ENCODE peak calls at places on chromosomes 16 and 17, in eight cellular contexts. U is HFF-Myc; A is CD8-positive, alpha-beta T cell; Q is neural progenitor cell; E is GM12878; O is DND-41; T is sigmoid colon; W is epithelial cell of proximal tubule. Y is an unnamed sample.

GRCh38 chr16:11484691-11485258 is 101.9 kb downstream of the LITAF start:
- DNase-seq in T (no peak), A (no peak), O (no peak), U (no peak), Q (no peak), W (no peak), E (no peak), Y (peak)

GRCh38 chr17:42286411-42287295 is 1.6 kb upstream of the STAT5A start:
- DNase-seq in W (no peak), E (no peak), Q (no peak), T (peak), O (no peak), U (no peak), A (no peak), Y (no peak)

GRCh38 chr17:41613277-41614082 is 913 bp upstream of the KRT16 start:
- DNase-seq in W (no peak), E (no peak), Q (no peak), U (no peak), A (no peak), T (peak), O (no peak), Y (no peak)

GRCh38 chr17:71055128-71055527 is 885.8 kb downstream of the KCNJ2 start:
- DNase-seq in U (no peak), E (no peak), Q (no peak), W (no peak), T (no peak), A (no peak), O (no peak), Y (no peak)

GRCh38 chr16:78200623-78201096 is 101.2 kb downstream of the WWOX start:
- DNase-seq in T (no peak), A (no peak), Q (no peak), W (no peak), O (no peak), U (no peak), E (no peak), Y (no peak)

GRCh38 chr17:47076171-47076570 is 97.1 kb upstream of the RPRML start:
- DNase-seq in W (no peak), U (no peak), E (no peak), A (no peak), Q (no peak), O (no peak), T (no peak), Y (peak)

GRCh38 chr16:83854420-83854819 is 44.5 kb upstream of the MLYCD start:
- DNase-seq in U (no peak), A (no peak), T (no peak), W (no peak), O (no peak), E (no peak), Q (no peak), Y (no peak)

GRCh38 chr17:34673995-34674900 is 94.9 kb downstream of the TMEM132E start:
- DNase-seq in U (no peak), W (no peak), A (no peak), T (no peak), Q (no peak), O (no peak), E (no peak), Y (no peak)

GRCh38 chr17:76382803-76383644 is 1.4 kb upstream of the SPHK1 start:
- DNase-seq in W (no peak), T (no peak), O (peak), A (no peak), E (no peak), Q (peak), U (no peak), Y (peak)

GRCh38 chr16:54429029-54429428 is 142.4 kb upstream of the IRX3 start:
- DNase-seq in E (no peak), U (no peak), W (no peak), Q (no peak), O (no peak), A (no peak), T (no peak), Y (no peak)

GRCh38 chr17:13415877-13416416 is 185.8 kb downstream of the HS3ST3A1 start:
- DNase-seq in Q (no peak), U (no peak), W (no peak), E (no peak), A (no peak), O (no peak), T (no peak), Y (peak)

GRCh38 chr16:86088287-86088686 is 189.3 kb downstream of the IRF8 start:
- DNase-seq in O (no peak), W (no peak), T (peak), A (no peak), E (no peak), Q (no peak), U (no peak), Y (no peak)

GRCh38 chr16:58076514-58076913 is 51.0 kb downstream of the MMP15 start:
- DNase-seq in T (no peak), O (no peak), A (no peak), Q (no peak), U (no peak), E (no peak), W (no peak), Y (no peak)

GRCh38 chr16:14310519-14310991 is 239.4 kb downstream of the MRTFB start:
- DNase-seq in U (no peak), T (no peak), E (peak), Q (peak), W (no peak), O (peak), A (no peak), Y (peak)

GRCh38 chr16:84717484-84717883 is 17.7 kb downstream of the USP10 start:
- DNase-seq in U (no peak), O (no peak), T (no peak), E (no peak), A (no peak), Q (no peak), W (no peak), Y (no peak)

GRCh38 chr17:8905256-8905778 is 37.8 kb upstream of the PIK3R6 start:
- DNase-seq in W (no peak), U (no peak), E (no peak), A (no peak), O (no peak), T (no peak), Q (no peak), Y (no peak)

GRCh38 chr16:35295856-35296255 is 1836.4 kb downstream of the TP53TG3F start:
- DNase-seq in T (no peak), O (no peak), A (no peak), E (no peak), W (no peak), Q (no peak), U (no peak), Y (no peak)

GRCh38 chr16:19696312-19696711 is 21.7 kb downstream of the KNOP1 start:
- DNase-seq in U (peak), W (peak), T (peak), Q (no peak), A (no peak), O (peak), E (no peak), Y (peak)

GRCh38 chr16:47037396-47037745 is 63.9 kb upstream of the DNAJA2 start:
- DNase-seq in A (no peak), U (no peak), Q (peak), T (peak), O (peak), E (no peak), W (no peak), Y (peak)

GRCh38 chr16:15608398-15609285 is 34.3 kb downstream of the MARF1 start:
- DNase-seq in E (no peak), Q (no peak), U (no peak), T (no peak), A (no peak), O (no peak), W (no peak), Y (peak)

GRCh38 chr17:9151091-9151490 is 129.8 kb downstream of the NTN1 start:
- DNase-seq in T (no peak), A (no peak), Q (peak), W (no peak), U (no peak), O (no peak), E (no peak), Y (no peak)

GRCh38 chr17:3576970-3577369 is 19.4 kb upstream of the TRPV3 start:
- DNase-seq in E (no peak), Q (no peak), T (no peak), U (no peak), A (no peak), O (no peak), W (no peak), Y (no peak)

GRCh38 chr17:67983289-67983688 is 13.0 kb downstream of the C17orf58 start:
- DNase-seq in A (no peak), O (no peak), Q (no peak), U (no peak), W (no peak), E (no peak), T (no peak), Y (no peak)

GRCh38 chr17:16931318-16932060 is 40.4 kb downstream of the TNFRSF13B start:
- DNase-seq in O (no peak), T (peak), U (no peak), E (no peak), A (no peak), Q (no peak), W (no peak), Y (no peak)

GRCh38 chr17:75908201-75908600 is 3.5 kb upstream of the MRPL38 start:
- DNase-seq in A (no peak), W (no peak), E (no peak), T (no peak), U (no peak), O (no peak), Q (no peak), Y (no peak)

GRCh38 chr17:35947156-35947585 is 3.7 kb upstream of the LYZL6 start:
- DNase-seq in A (peak), U (no peak), W (no peak), Q (peak), E (no peak), O (peak), T (no peak), Y (peak)

GRCh38 chr17:31366088-31366487 is 25.4 kb upstream of the RAB11FIP4 start:
- DNase-seq in Q (no peak), A (no peak), O (no peak), U (no peak), W (no peak), T (no peak), E (no peak), Y (no peak)

GRCh38 chr16:77782694-77783093 is 5.7 kb upstream of the VAT1L start:
- DNase-seq in Q (no peak), U (no peak), A (no peak), T (no peak), O (no peak), W (no peak), E (no peak), Y (peak)

GRCh38 chr17:38916771-38917170 is 8.6 kb upstream of the LASP1NB start:
- DNase-seq in U (no peak), T (peak), O (no peak), E (no peak), W (no peak), A (no peak), Q (no peak), Y (no peak)

GRCh38 chr16:13634921-13635320 is 285.0 kb upstream of the ERCC4 start:
- DNase-seq in A (no peak), T (no peak), Q (no peak), O (no peak), U (no peak), E (no peak), W (peak), Y (no peak)

GRCh38 chr16:27503662-27504061 is 46.1 kb downstream of the GTF3C1 start:
- DNase-seq in T (no peak), E (no peak), Q (no peak), O (no peak), U (no peak), W (no peak), A (no peak), Y (no peak)

GRCh38 chr17:2844386-2844785 is 48.1 kb downstream of the RAP1GAP2 start:
- DNase-seq in T (no peak), A (no peak), U (no peak), Q (peak), O (no peak), W (no peak), E (no peak), Y (no peak)

GRCh38 chr17:38715216-38715943 is 10.3 kb downstream of the MLLT6 start:
- DNase-seq in E (no peak), U (no peak), T (no peak), W (no peak), Q (no peak), O (no peak), A (no peak), Y (no peak)

GRCh38 chr17:83173997-83174858 is 94.8 kb downstream of the METRNL start:
- DNase-seq in Q (peak), A (no peak), W (no peak), T (peak), O (peak), E (no peak), U (peak), Y (peak)

DNA sequence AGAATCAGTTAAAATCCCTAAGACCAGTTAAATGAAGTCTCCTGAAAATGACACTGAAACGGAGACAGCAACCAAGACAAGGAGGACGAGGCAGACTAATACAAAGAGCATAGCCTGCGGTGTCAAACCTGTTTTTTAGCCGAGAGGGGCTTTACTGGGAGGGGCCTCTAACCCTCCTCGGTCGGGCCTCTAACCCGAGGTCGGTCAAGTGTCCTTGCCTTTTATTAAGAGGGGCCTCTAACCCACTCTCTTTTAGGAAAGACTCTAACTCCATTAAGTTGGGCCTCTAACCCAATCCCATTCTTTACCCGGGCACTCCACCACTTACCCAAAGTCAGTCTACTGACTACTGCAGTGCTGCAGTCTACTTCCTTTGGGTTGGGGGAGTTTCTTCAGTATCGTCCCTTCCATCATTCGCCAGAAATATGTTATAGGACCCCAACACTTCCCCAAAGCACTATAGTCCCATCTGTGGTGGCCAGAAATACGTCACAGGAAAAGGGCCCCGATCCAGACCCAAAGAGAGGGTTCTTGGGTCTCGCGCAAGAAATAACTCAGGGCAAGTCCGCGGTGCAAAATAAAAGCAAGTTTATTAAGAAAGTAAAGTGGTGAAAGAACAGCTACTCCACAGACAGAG is 39.2 kb upstream of the ARL4D start:
- DNase-seq in A (no peak), T (no peak), Q (no peak), U (no peak), E (no peak), O (peak), W (no peak), Y (no peak)
- H3K4me3 ChIP-seq in A (peak), T (peak), Q (peak), U (peak), E (peak), O (peak), W (peak), Y (no peak)

GRCh38 chr16:67663151-67663876 is 2.6 kb downstream of the PARD6A start:
- DNase-seq in Q (peak), W (no peak), A (no peak), T (peak), U (no peak), E (no peak), O (peak), Y (no peak)
- TF ChIP-seq CTCF in Q (peak), W (peak), A (no peak), T (no peak), U (peak), E (peak), O (peak), Y (peak)

GRCh38 chr17:57545836-57546305 is 199.2 kb downstream of the CCDC182 start:
- DNase-seq in U (no peak), T (no peak), Q (no peak), O (no peak), W (no peak), E (no peak), A (no peak), Y (no peak)
- H3K4me3 ChIP-seq in U (no peak), T (no peak), Q (no peak), O (no peak), W (no peak), E (no peak), A (no peak), Y (no peak)

DNA sequence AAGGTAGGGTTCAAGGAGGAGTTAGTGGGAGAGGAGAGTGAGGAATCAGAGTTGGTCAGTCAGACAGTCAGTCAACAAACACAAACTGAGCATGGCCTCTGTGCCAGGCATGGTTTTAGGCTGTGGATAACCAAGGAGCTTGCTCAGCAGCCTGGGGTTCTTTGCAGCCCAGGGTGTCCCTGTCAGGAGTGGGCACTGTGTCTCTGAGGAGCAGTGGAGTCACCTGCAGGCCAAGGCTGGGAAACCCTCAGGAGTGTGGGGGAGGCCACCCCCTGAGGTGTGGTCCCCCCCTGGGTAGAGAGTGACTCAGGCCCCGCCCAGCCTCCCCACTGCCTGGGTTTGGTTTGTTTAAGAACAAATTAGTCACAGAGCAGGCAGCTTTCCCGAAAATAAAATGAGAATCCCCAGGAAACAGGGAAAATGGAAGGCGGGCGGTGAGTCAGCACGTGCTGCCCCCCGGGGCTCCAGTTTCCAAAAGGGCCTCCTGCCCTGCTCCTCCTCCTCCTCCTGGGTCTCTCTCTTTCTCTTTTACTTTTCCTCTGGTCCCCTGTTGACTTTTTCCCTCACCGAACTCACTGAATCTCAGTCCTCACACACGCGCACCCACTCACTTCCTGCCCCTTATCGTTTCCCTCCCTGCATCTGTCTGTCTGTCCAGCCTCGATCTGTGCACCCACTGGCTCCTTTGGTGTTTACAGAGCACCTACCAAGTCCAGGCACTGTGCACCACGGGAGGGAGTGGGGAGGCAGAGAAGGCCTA is 44.3 kb downstream of the SOCS3 start:
- DNase-seq in A (no peak), T (peak), O (no peak), Q (no peak), U (peak), W (peak), E (peak), Y (peak)
- TF ChIP-seq CTCF in A (no peak), T (no peak), O (no peak), Q (no peak), U (peak), W (peak), E (no peak), Y (peak)

GRCh38 chr17:60170835-60171752 is 21.3 kb downstream of the CA4 start:
- DNase-seq in O (no peak), E (no peak), Q (no peak), A (no peak), T (no peak), W (no peak), U (no peak), Y (no peak)

GRCh38 chr17:60174035-60174434 is 24.3 kb downstream of the CA4 start:
- DNase-seq in A (no peak), W (no peak), E (no peak), T (no peak), U (no peak), Q (no peak), O (no peak), Y (no peak)

GRCh38 chr17:60169921-60170817 is 20.4 kb downstream of the CA4 start:
- DNase-seq in Q (no peak), T (no peak), O (peak), A (no peak), E (no peak), W (no peak), U (no peak), Y (peak)

GRCh38 chr17:60173304-60173807 is 23.6 kb downstream of the CA4 start:
- DNase-seq in W (peak), O (no peak), A (no peak), T (no peak), U (no peak), Q (no peak), E (no peak), Y (no peak)

DNA sequence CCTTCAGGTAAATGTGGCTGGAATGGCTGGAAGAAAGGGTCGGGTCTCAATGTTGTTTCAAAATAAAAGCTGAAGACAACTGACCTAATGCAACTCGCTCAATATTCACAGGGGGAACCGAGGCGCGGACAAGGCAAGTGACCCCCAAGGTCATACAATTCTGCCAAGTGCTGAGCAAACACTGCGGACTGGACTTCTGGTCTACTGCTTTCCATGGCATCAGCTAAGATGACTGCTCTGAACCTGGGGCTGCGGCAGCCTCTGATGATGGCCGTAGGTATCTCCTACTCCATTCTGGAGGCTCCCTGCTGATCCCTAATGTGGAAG is 21.9 kb downstream of the CA4 start:
- DNase-seq in U (no peak), E (no peak), W (no peak), O (no peak), T (no peak), Q (no peak), A (no peak), Y (no peak)
- H3K4me3 ChIP-seq in U (no peak), E (no peak), W (no peak), O (no peak), T (no peak), Q (no peak), A (no peak), Y (no peak)

Y was measured in cardiac fibroblast.